ENCODE peak calls at places on chromosomes 2 and 18, in ten cellular contexts. L is CD8-positive, alpha-beta memory T cell; B is adrenal gland; H is right cardiac atrium; K is cardiac muscle cell; I is pancreas; M is heart right ventricle; Z is lung; R is neural progenitor cell; X is WERI-Rb-1. G is an unnamed sample.

GRCh38 chr2:71715951-71716696 is 262.8 kb downstream of the DYSF start:
- DNase-seq in L (no peak), B (no peak), H (no peak), K (no peak), I (no peak), M (no peak), Z (no peak), R (no peak), X (peak; percentile 3), G (no peak)

GRCh38 chr18:70288851-70289328 is at the start of gene SOCS6:
- DNase-seq in L (peak; percentile 5), B (peak; percentile 65), H (peak; percentile 89), K (peak; percentile 82), I (peak; percentile 69), M (peak; percentile 77), Z (peak; percentile 70), R (peak; percentile 88), X (peak; percentile 41), G (peak; percentile 86)

GRCh38 chr2:10900216-10901109 is 11.3 kb upstream of the KCNF1 start:
- DNase-seq in L (no peak), B (no peak), H (no peak), K (peak; percentile 38), I (no peak), M (no peak), Z (no peak), R (no peak), X (peak; percentile 76), G (no peak)

GRCh38 chr18:9825571-9826073 is 60.2 kb upstream of the TXNDC2 start:
- DNase-seq in L (no peak), B (peak; percentile 63), H (no peak), K (peak; percentile 95), I (no peak), M (no peak), Z (peak; percentile 62), R (no peak), X (no peak), G (peak; percentile 17)

GRCh38 chr2:29295843-29296242 is 180.6 kb downstream of the CLIP4 start:
- DNase-seq in L (no peak), B (no peak), H (no peak), K (no peak), I (no peak), M (no peak), Z (no peak), R (peak; percentile 52), X (peak; percentile 81), G (peak; percentile 72)

GRCh38 chr2:160917850-160918249 is 242.4 kb upstream of the TANK start:
- DNase-seq in L (no peak), B (no peak), H (no peak), K (no peak), I (no peak), M (no peak), Z (no peak), R (no peak), X (no peak), G (no peak)

GRCh38 chr2:219026946-219027345 is 14.4 kb downstream of the CFAP65 start:
- DNase-seq in L (no peak), B (no peak), H (no peak), K (no peak), I (no peak), M (no peak), Z (no peak), R (no peak), X (no peak), G (no peak)

GRCh38 chr18:8299054-8299708 is 310.1 kb upstream of the RAB12 start:
- DNase-seq in L (no peak), B (no peak), H (no peak), K (no peak), I (no peak), M (no peak), Z (no peak), R (no peak), X (no peak), G (no peak)

GRCh38 chr18:9421788-9422329 is 53.5 kb upstream of the RALBP1 start:
- DNase-seq in L (no peak), B (no peak), H (no peak), K (no peak), I (no peak), M (no peak), Z (peak; percentile 17), R (no peak), X (no peak), G (no peak)

GRCh38 chr2:158489366-158490112 is 32.8 kb downstream of the PKP4 start:
- DNase-seq in L (no peak), B (no peak), H (no peak), K (no peak), I (no peak), M (no peak), Z (no peak), R (peak; percentile 34), X (no peak), G (peak; percentile 58)

GRCh38 chr2:18545384-18545783 is 15.1 kb downstream of the RDH14 start:
- DNase-seq in L (no peak), B (no peak), H (no peak), K (no peak), I (no peak), M (no peak), Z (no peak), R (no peak), X (no peak), G (no peak)

GRCh38 chr2:113203217-113203530 is 29.4 kb downstream of the PSD4 start:
- DNase-seq in L (no peak), B (no peak), H (no peak), K (no peak), I (no peak), M (no peak), Z (no peak), R (no peak), X (no peak), G (no peak)

GRCh38 chr18:61831071-61831470 is 61.7 kb downstream of the RNF152 start:
- DNase-seq in L (no peak), B (no peak), H (no peak), K (peak; percentile 30), I (no peak), M (no peak), Z (no peak), R (no peak), X (peak; percentile 73), G (no peak)

GRCh38 chr2:187989925-187990623 is 301.6 kb upstream of the GULP1 start:
- DNase-seq in L (no peak), B (no peak), H (no peak), K (no peak), I (no peak), M (no peak), Z (no peak), R (peak; percentile 27), X (no peak), G (peak; percentile 67)

GRCh38 chr18:23283933-23284430 is 148.7 kb downstream of the CABLES1 start:
- DNase-seq in L (no peak), B (peak; percentile 34), H (no peak), K (peak; percentile 29), I (no peak), M (no peak), Z (no peak), R (no peak), X (no peak), G (peak; percentile 89)

GRCh38 chr2:86825728-86826386 is 35.1 kb upstream of the CD8A start:
- DNase-seq in L (peak; percentile 94), B (no peak), H (no peak), K (no peak), I (no peak), M (no peak), Z (no peak), R (no peak), X (no peak), G (no peak)

GRCh38 chr2:209771474-209772292 is at the start of gene UNC80:
- DNase-seq in L (no peak), B (peak; percentile 87), H (peak; percentile 88), K (peak; percentile 75), I (peak; percentile 79), M (peak; percentile 64), Z (peak; percentile 43), R (peak; percentile 94), X (peak; percentile 68), G (peak; percentile 95)

GRCh38 chr2:152445375-152445774 is 110.4 kb downstream of the FMNL2 start:
- DNase-seq in L (no peak), B (no peak), H (no peak), K (no peak), I (no peak), M (no peak), Z (no peak), R (no peak), X (no peak), G (no peak)

GRCh38 chr2:109243526-109244425 is 114.8 kb downstream of the SH3RF3 start:
- DNase-seq in L (no peak), B (no peak), H (no peak), K (peak; percentile 34), I (no peak), M (no peak), Z (no peak), R (no peak), X (no peak), G (no peak)
- H3K27ac ChIP-seq in L (no peak overlapping the region), B (peak overlapping the region; percentile 98), H (peak overlapping the region; percentile 98), K (no peak overlapping the region), I (peak overlapping the region; percentile 58), M (peak overlapping the region; percentile 86), Z (peak overlapping the region; percentile 87), R (no peak overlapping the region), X (no peak overlapping the region), G (no peak overlapping the region)

DNA sequence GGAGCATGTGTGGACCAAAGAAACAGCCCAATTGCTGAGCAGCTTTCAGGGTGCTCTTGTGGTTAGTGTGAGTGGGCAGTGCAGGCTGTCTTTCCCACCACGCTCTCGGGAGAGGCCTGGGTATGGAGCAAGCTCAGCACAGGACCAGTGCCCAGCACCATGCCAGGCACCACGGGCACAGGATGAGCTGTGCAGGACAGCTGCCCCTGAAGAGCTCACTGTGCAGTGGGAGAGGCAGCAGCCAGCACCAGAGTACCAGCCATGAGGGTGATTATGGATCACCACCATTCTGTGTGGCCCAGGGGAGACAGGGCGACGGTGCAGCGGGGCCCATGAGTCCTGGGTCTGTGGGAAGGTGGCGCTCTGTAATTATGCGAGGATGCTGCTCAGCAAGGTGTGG is 29.7 kb upstream of the FAHD2A start:
- DNase-seq in L (no peak), B (no peak), H (no peak), K (no peak), I (no peak), M (no peak), Z (no peak), R (no peak), X (no peak), G (peak; percentile 13)
- H3K9me3 ChIP-seq in L (no peaks in the 10 kb centered on the region), B (no peaks in the 10 kb centered on the region), H (peaks cover 2% of the 10 kb centered on the region), K (no peaks in the 10 kb centered on the region), I (no peaks in the 10 kb centered on the region), M (no peaks in the 10 kb centered on the region), Z (no peaks in the 10 kb centered on the region), R (no peaks in the 10 kb centered on the region), X (no peaks in the 10 kb centered on the region), G (no peaks in the 10 kb centered on the region)

DNA sequence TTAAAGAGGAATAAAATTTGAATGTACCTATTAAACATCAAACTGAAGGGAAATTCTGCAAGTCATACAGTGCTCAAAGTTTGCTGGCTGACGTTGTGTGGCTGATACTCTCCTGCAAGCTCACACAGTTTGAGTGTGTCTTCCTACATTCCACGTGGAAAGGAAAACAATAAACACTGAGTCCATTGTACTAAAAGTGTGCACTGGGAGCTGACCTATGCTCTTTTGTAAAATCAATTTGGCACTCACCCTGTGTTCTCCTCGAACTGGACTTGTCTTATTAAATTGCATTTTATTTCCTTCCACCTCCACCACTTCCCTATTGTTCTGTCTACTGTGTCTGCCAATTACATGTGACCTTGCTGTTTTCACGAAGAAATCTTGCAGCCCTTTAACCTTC is 458.0 kb downstream of the CPS1 start:
- DNase-seq in L (no peak), B (no peak), H (no peak), K (no peak), I (no peak), M (no peak), Z (no peak), R (no peak), X (no peak), G (no peak)
- H3K27ac ChIP-seq in L (no peak overlapping the region), B (no peak overlapping the region), H (no peak overlapping the region), K (no peak overlapping the region), I (no peak overlapping the region), M (no peak overlapping the region), Z (no peak overlapping the region), R (no peak overlapping the region), X (no peak overlapping the region), G (no peak overlapping the region)

GRCh38 chr18:42814184-42814583 is 301.3 kb downstream of the RIT2 start:
- DNase-seq in L (no peak), B (no peak), H (no peak), K (no peak), I (no peak), M (no peak), Z (no peak), R (no peak), X (no peak), G (no peak)
- H3K9me3 ChIP-seq in L (no peaks in the 10 kb centered on the region), B (no peaks in the 10 kb centered on the region), H (no peaks in the 10 kb centered on the region), K (no peaks in the 10 kb centered on the region), I (no peaks in the 10 kb centered on the region), M (no peaks in the 10 kb centered on the region), Z (no peaks in the 10 kb centered on the region), R (no peaks in the 10 kb centered on the region), X (no peaks in the 10 kb centered on the region), G (no peaks in the 10 kb centered on the region)

G was measured in endodermal cell.